ENCODE peak calls at places on chromosomes 11 and 22, in seven cellular contexts. E is WTC11, B is K562, V is endothelial cell of umbilical vein, H is A549, D is HCT116, M is NB4. Z is an unnamed sample.

GRCh38 chr11:94049351-94049750 is 28.2 kb downstream of the HEPHL1 start:
- DNase-seq in H (no peak), D (no peak), B (no peak), E (no peak), V (no peak), M (no peak), Z (no peak)

GRCh38 chr11:75259711-75260110 is 19.1 kb downstream of the TPBGL start:
- DNase-seq in D (no peak), M (no peak), H (no peak), B (no peak), V (peak), E (no peak), Z (no peak)

GRCh38 chr11:38136887-38137286 is 1538.9 kb upstream of the RAG2 start:
- DNase-seq in D (no peak), M (no peak), H (no peak), E (no peak), B (no peak), V (no peak), Z (no peak)

GRCh38 chr22:46537221-46537945 is at the start of gene CELSR1:
- DNase-seq in D (no peak), B (no peak), H (peak), E (peak), V (no peak), M (peak), Z (no peak)

GRCh38 chr11:63565728-63566127 is 2.5 kb upstream of the PLAAT2 start:
- DNase-seq in V (no peak), E (no peak), B (no peak), D (no peak), M (no peak), H (no peak), Z (no peak)

GRCh38 chr11:62125881-62126280 is 2.1 kb downstream of the INCENP start:
- DNase-seq in M (peak), H (no peak), V (no peak), D (no peak), E (no peak), B (no peak), Z (no peak)

GRCh38 chr22:46069518-46070214 is 80.7 kb upstream of the PPARA start:
- DNase-seq in M (peak), B (no peak), V (peak), E (no peak), D (peak), H (no peak), Z (no peak)

GRCh38 chr11:72579816-72580647 is 94.2 kb downstream of the PDE2A start:
- DNase-seq in B (no peak), V (no peak), D (no peak), H (no peak), E (peak), M (peak), Z (no peak)

GRCh38 chr22:42425337-42425988 is 6.7 kb downstream of the NFAM1 start:
- DNase-seq in V (no peak), B (no peak), H (no peak), E (no peak), M (no peak), D (no peak), Z (no peak)

GRCh38 chr11:110798231-110798630 is 86.0 kb upstream of the ARHGAP20 start:
- DNase-seq in M (no peak), V (no peak), B (no peak), D (no peak), H (no peak), E (no peak), Z (no peak)

GRCh38 chr11:73988227-73988626 is 5.6 kb upstream of the UCP2 start:
- DNase-seq in E (no peak), H (no peak), B (no peak), D (no peak), M (no peak), V (no peak), Z (no peak)

GRCh38 chr11:43738600-43739409 is 58.3 kb downstream of the HSD17B12 start:
- DNase-seq in D (peak), E (no peak), V (no peak), M (peak), H (no peak), B (peak), Z (no peak)

GRCh38 chr22:38727123-38727522 is 21.4 kb downstream of the GTPBP1 start:
- DNase-seq in M (no peak), E (no peak), D (no peak), H (no peak), B (no peak), V (no peak), Z (no peak)

GRCh38 chr11:19803506-19803998 is 90.9 kb downstream of the NAV2 start:
- DNase-seq in V (no peak), M (no peak), E (no peak), D (no peak), H (no peak), B (no peak), Z (no peak)

GRCh38 chr22:43090130-43090789 is 1.1 kb upstream of the TTLL1 start:
- DNase-seq in V (peak), B (peak), M (peak), H (peak), E (no peak), D (peak), Z (no peak)

GRCh38 chr11:2563216-2564007 is 118.6 kb downstream of the KCNQ1 start:
- DNase-seq in B (no peak), D (no peak), M (no peak), H (no peak), E (no peak), V (no peak), Z (no peak)

GRCh38 chr22:37594237-37594636 is 14.3 kb upstream of the LGALS2 start:
- DNase-seq in V (no peak), E (no peak), D (no peak), B (no peak), M (no peak), H (no peak), Z (no peak)

GRCh38 chr11:37812281-37812880 is 1214.3 kb upstream of the RAG2 start:
- DNase-seq in H (no peak), B (no peak), D (no peak), E (no peak), V (no peak), M (no peak), Z (no peak)

GRCh38 chr11:85810521-85810870 is 445 bp downstream of the SYTL2 start:
- DNase-seq in D (no peak), B (no peak), H (no peak), V (no peak), E (peak), M (no peak), Z (peak)

GRCh38 chr11:123188508-123189165 is 6.4 kb downstream of the CLMP start:
- DNase-seq in M (no peak), D (no peak), B (no peak), V (peak), H (no peak), E (no peak), Z (no peak)

GRCh38 chr11:23103403-23103802 is 243.1 kb upstream of the CCDC179 start:
- DNase-seq in B (no peak), M (no peak), H (no peak), D (no peak), V (no peak), E (no peak), Z (no peak)

GRCh38 chr22:50318698-50319411 is 8.0 kb downstream of the DENND6B start:
- DNase-seq in B (peak), V (no peak), M (no peak), D (no peak), H (no peak), E (no peak), Z (no peak)

GRCh38 chr11:62909107-62909894 is 11.9 kb downstream of the CHRM1 start:
- DNase-seq in E (peak), M (peak), H (peak), B (peak), V (peak), D (peak), Z (peak)

DNA sequence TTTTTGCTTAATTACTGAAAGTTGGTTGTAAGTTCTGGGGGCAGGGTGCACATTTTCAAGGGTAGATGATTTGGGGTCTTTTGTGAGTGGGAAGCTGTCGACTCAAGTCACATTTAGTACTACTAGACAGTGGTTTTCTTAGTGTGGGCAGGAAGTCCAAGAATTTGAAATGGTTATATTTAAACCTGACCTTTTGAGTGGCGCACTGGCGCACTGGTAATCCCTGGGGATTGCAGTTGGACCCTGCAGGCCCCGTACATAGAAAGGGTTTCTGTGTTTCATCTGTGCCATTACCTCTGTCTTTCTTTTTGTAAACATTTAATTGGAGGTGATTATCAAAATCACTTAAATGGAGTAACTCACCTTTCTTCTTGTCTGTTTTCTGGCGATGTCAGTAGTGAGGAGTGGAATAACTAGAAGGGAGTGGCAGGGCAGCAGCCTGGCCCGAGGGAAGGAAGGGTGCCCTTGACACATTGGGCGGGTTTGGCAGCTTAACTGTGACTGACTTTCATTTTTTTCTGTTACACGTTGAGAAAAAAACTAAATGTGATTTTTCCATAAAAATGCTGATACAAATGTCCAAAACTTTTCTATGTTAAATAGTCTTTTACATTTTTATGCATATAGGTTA is 101.8 kb upstream of the GAL start:
- DNase-seq in D (no peak), M (no peak), V (no peak), B (no peak), H (no peak), E (no peak), Z (no peak)
- TF ChIP-seq MAX in D (no peak), M (no peak), V (no peak), B (no peak), H (no peak), E (no peak), Z (no peak)

GRCh38 chr11:70878366-70878765 is 374.0 kb downstream of the SHANK2 start:
- DNase-seq in B (no peak), M (no peak), E (no peak), V (no peak), H (no peak), D (no peak), Z (no peak)
- TF ChIP-seq MAX in B (no peak), M (no peak), E (no peak), V (no peak), H (no peak), D (no peak), Z (no peak)

DNA sequence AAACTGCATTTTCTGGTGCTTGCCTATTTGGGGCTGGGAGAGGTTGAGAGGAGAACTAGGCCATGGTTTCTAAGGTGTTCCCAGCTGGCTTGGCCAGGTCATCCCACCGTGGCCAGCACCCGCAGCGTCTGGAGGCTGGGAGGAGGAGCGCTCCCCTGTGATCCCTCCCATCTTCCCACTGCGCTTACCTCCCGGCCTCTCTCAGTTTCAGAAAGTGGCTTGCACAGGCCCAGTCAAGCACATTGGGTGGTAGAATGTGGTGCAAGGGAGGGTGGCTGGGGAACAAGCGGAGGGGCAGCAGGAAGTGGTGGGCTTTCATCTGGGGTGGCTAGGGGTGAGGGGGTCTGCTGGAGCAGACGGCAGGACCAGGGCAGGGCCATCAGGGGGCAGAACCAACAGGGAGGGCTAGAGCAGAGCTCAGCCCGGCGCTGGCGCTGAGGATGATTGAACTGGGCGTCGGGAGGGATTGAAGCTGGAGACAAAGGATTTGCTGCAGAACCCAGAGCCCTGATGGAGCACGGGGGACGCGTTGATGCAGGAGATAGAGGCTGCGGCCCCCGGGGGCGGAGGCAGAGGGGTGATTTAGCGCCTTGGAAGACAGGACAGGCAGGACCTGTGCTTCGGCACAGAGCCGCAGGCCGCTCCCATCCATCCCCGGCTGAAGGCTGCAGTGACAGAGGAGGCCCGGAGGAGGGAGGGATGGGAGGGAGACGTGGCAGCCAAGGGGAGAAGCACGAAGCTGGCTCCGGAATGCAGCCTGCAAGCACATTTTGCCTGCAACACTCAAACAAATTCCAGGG is 76.0 kb downstream of the TRIM29 start:
- DNase-seq in B (no peak), E (peak), V (no peak), D (no peak), H (no peak), M (no peak), Z (peak)
- TF ChIP-seq MAX in B (no peak), E (no peak), V (no peak), D (no peak), H (no peak), M (no peak), Z (no peak)

GRCh38 chr22:28907311-28908008 is 24.1 kb downstream of the ZNRF3 start:
- DNase-seq in M (no peak), E (no peak), H (no peak), B (no peak), V (no peak), D (no peak), Z (no peak)

GRCh38 chr22:28911777-28912669 is 28.7 kb downstream of the ZNRF3 start:
- DNase-seq in M (no peak), D (no peak), E (no peak), H (peak), V (no peak), B (no peak), Z (no peak)

GRCh38 chr22:28911279-28911640 is 27.9 kb downstream of the ZNRF3 start:
- DNase-seq in E (no peak), V (no peak), D (no peak), B (no peak), M (no peak), H (no peak), Z (no peak)

GRCh38 chr22:28910575-28911278 is 27.4 kb downstream of the ZNRF3 start:
- DNase-seq in D (no peak), M (no peak), E (no peak), V (no peak), H (no peak), B (no peak), Z (no peak)

GRCh38 chr22:28909375-28909774 is 26.0 kb downstream of the ZNRF3 start:
- DNase-seq in E (no peak), B (peak), V (no peak), D (no peak), H (no peak), M (no peak), Z (no peak)
- TF ChIP-seq MAX in E (no peak), B (no peak), V (no peak), D (no peak), H (no peak), M (no peak), Z (no peak)

DNA sequence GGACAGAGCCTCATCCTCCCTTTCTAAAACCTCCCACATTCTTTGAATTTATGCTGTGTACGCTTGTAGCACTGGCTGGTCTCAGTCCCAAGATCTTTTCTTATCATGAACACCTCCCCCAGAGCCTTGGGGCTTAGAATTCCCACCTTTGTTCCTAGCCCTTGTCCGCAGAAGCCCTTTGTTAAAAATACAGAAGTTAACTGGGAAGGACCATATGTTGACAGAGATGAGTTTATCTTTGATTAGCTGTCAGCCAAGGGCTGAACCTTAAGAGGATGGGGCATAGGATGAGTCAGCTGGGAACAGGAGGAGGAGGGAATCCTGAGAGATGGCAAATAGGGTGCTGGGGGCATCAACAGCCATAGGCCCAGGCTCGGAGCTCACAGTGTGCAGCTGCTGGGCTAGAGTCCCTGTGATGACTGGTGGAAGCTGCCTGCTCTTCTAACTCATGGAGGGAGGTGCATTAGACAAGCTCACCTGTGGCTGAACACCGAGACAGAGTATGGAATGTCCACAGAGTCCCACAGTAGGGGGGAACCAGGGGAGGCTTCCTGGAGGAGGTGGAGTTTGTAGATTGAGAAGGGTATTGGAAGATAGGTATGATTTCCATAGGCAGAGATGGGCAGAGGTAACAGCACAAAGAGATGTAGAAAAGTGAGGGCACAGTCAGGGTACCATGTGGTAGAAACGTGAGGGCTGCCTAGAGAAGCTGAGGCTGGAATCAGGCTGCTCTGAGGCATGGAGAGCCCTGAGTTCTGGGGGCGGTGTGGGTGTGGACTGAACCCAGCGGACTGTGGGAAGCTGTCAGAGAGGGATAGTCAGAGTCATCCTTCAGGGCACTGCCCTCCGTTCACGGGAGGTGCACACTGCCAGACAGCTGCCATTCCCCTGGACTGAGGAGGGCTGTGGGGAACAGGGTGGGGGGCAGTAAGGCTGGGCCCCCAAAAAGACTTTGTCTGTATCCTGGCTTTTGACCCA is 9.9 kb downstream of the MICAL2 start:
- DNase-seq in D (no peak), H (no peak), B (peak), V (no peak), E (no peak), M (no peak), Z (no peak)
- TF ChIP-seq MAX in D (no peak), H (no peak), B (no peak), V (no peak), E (no peak), M (no peak), Z (no peak)

DNA sequence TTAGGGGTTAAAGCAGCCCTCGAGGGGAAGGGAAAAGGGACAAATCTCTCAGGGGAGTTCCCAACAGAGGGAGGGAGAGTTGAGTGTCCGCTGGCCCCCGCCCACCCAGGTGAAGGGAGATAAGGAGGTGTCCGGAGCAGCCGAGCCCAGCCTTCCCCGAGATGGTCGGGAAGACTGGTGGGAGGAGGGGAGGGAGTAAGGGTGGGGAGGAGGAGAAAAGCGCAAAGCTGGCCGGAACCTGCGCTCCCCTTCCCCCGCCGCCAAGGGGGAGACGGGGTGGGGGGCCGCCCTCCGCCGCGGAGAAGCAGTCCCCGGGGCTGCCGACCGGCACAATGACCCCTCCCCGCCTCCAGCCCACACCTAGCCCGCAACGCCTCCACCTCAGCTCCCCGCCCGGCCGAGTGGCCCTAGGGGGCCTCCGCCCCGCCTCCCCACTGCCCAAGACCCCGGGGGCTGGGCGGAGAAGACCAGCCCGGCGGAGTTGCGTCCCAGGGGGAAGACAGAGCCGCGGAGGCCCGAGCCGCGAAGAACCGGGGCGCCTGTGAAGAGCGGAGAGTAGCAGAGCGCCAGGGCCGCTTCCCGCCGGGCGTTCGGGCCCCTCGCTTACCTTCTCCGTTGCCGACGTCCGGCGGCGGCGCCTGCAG is 479 bp downstream of the RSF1 start:
- DNase-seq in D (no peak), E (peak), M (peak), V (peak), H (peak), B (peak), Z (peak)
- TF ChIP-seq MAX in D (no peak), E (no peak), M (no peak), V (no peak), H (no peak), B (no peak), Z (no peak)

GRCh38 chr22:21051836-21052400 is 6.2 kb downstream of the LRRC74B start:
- DNase-seq in E (no peak), D (no peak), H (no peak), B (no peak), V (no peak), M (no peak), Z (no peak)
- TF ChIP-seq MAX in E (no peak), D (no peak), H (no peak), B (no peak), V (no peak), M (no peak), Z (no peak)

DNA sequence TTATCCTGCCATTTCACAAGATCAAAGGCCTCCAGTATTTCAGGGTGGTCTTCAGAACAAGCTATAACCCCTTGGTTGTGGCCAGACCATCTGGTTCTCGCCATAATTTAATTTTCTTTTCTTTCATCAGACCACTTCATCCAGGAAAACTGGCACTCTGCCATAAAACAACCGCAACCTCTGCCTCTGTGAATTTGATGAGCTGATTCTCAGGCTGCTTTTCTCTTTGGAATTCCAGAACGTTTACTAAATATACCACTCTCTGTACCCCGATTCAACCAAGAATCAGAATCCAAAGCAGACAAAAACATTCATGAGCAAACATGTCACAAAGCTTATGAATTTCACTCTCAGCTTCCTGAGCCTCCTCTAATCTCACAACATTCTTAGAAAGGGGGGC is 331.7 kb upstream of the SYN3 start:
- DNase-seq in B (no peak), E (no peak), V (no peak), H (no peak), D (no peak), M (no peak), Z (no peak)
- TF ChIP-seq MAX in B (no peak), E (no peak), V (no peak), H (no peak), D (no peak), M (no peak), Z (no peak)

Z was measured in H1.